ENCODE peak calls at places on chromosomes 6 and 20, in four cellular contexts. Q is Peyer's patch, A is uterus, V is endodermal cell. F is an unnamed sample.

GRCh38 chr6:5851261-5851757 is 155.4 kb downstream of the NRN1 start:
- DNase-seq in Q (peak; percentile 80), A (no peak), V (peak; percentile 93), F (peak; percentile 74)

GRCh38 chr6:53020005-53020744 is 25.1 kb upstream of the GSTA4 start:
- DNase-seq in Q (no peak), A (no peak), V (no peak), F (peak; percentile 55)

GRCh38 chr6:36067374-36068011 is 39.9 kb downstream of the MAPK14 start:
- DNase-seq in Q (no peak), A (no peak), V (no peak), F (peak; percentile 84)

GRCh38 chr20:3681931-3682820 is at the start of gene ADAM33:
- DNase-seq in Q (no peak), A (peak; percentile 84), V (peak; percentile 83), F (no peak)

GRCh38 chr6:44731485-44732095 is 344.1 kb downstream of the CDC5L start:
- DNase-seq in Q (no peak), A (no peak), V (no peak), F (no peak)

GRCh38 chr6:105346052-105346451 is 56.8 kb downstream of the PREP start:
- DNase-seq in Q (no peak), A (no peak), V (no peak), F (no peak)

GRCh38 chr6:100171533-100172321 is 177.7 kb upstream of the MCHR2 start:
- DNase-seq in Q (no peak), A (no peak), V (no peak), F (no peak)

GRCh38 chr20:49207071-49207470 is 12.1 kb upstream of the DDX27 start:
- DNase-seq in Q (no peak), A (no peak), V (peak; percentile 77), F (no peak)

GRCh38 chr6:10511477-10511876 is 9.7 kb upstream of the GCNT2 start:
- DNase-seq in Q (no peak), A (no peak), V (no peak), F (no peak)

GRCh38 chr20:41163821-41164220 is 26.5 kb downstream of the PLCG1 start:
- DNase-seq in Q (no peak), A (no peak), V (no peak), F (no peak)

GRCh38 chr6:37483917-37484785 is 15.5 kb downstream of the CCDC167 start:
- DNase-seq in Q (peak; percentile 80), A (peak; percentile 61), V (peak; percentile 92), F (peak; percentile 51)

GRCh38 chr6:5181494-5182287 is 79.1 kb downstream of the LYRM4 start:
- DNase-seq in Q (no peak), A (no peak), V (no peak), F (no peak)

GRCh38 chr6:136487746-136488145 is 62.5 kb downstream of the MAP7 start:
- DNase-seq in Q (no peak), A (no peak), V (no peak), F (no peak)

GRCh38 chr20:44187054-44187762 is at the start of gene JPH2:
- DNase-seq in Q (no peak), A (peak; percentile 79), V (peak; percentile 85), F (no peak)

GRCh38 chr6:11730645-11731044 is 48.0 kb downstream of the ADTRP start:
- DNase-seq in Q (no peak), A (no peak), V (no peak), F (no peak)

DNA sequence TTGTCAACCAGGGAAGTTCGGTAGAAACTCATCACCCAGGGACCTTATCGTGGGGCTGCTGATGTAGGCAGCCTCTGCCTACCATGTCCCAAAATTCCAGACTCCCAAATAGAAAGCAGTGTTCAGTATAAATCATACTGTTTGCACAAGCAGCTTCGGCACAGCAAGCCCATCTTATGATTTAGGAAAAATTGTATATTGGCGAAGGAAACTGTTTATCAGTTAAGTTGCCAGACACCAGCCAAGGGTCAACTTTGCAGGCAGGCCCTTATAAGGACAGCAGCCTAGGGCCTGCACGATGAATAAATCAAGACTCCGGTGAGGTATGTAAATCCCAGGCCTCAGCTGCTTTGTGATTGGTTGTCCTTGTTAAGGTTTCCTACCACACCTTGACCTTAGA is 36.8 kb downstream of the GFOD1 start:
- DNase-seq in Q (no peak), A (no peak), V (peak; percentile 28), F (no peak)
- H3K27ac ChIP-seq in Q (peak overlapping the region; percentile 36), A (peak overlapping the region; percentile 20), V (no peak overlapping the region), F (no peak overlapping the region)

GRCh38 chr6:152404458-152404857 is 232.7 kb downstream of the SYNE1 start:
- DNase-seq in Q (no peak), A (no peak), V (no peak), F (no peak)
- H3K9me3 ChIP-seq in Q (no peaks in the 10 kb centered on the region), A (no peaks in the 10 kb centered on the region), V (no peaks in the 10 kb centered on the region), F (no peaks in the 10 kb centered on the region)

DNA sequence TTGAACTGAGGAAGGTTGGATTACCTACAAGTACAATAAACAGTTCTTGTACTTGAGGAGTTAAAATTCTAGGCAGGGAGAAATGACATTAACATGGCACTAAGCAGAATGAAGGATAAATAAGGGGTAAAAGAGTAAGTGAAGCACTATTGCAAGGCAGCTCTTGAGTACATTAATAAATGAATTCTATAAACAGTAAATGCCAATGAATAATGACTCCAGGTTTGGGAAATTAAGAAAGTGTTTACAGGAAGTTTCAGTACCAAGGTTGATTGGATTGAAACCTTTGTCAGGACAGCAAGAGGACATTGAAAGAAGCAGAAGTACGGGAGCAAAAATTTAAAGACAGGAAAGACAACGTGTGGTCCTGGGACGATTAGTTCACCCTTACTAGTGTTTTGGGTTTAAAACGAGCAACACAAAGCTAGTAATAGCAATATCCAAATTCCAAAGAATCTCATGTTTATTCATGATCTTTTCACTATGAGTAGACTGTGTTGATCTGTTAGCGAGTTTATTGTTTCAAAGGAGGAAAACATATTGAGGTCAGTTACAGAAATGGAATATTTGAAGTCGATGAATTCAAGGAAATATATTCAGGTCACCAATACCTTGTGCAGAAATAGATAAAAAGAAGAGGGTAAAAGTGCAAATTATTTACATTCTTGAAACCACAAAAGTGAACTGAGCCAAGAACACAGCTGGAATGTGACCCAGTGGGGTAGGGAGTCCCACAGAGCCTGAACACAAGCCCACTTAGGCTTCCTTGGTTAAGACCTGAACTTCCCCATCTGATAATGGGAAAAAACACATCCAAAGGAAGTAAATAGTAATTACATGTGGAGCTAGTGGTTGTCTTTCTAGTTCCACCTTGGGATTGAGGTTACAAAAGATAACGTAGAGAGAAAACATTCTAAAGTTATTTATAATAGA is 80.8 kb downstream of the MKKS start:
- DNase-seq in Q (no peak), A (no peak), V (no peak), F (no peak)
- H3K27ac ChIP-seq in Q (no peak overlapping the region), A (no peak overlapping the region), V (no peak overlapping the region), F (no peak overlapping the region)

GRCh38 chr6:121630716-121631115 is 195.3 kb downstream of the GJA1 start:
- DNase-seq in Q (no peak), A (no peak), V (no peak), F (no peak)
- H3K9me3 ChIP-seq in Q (no peaks in the 10 kb centered on the region), A (no peaks in the 10 kb centered on the region), V (peaks cover 98% of the 10 kb centered on the region), F (no peaks in the 10 kb centered on the region)